ENCODE peak calls at places on chromosome 4, in eight cellular contexts. One of them, this sample, is unnamed.

GRCh38 chr4:32633421-32633820 is 1913.3 kb downstream of the PCDH7 start:
- DNase-seq in colonic mucosa: no peak
- DNase-seq in breast epithelium: no peak
- DNase-seq in brain microvascular endothelial cell: no peak
- DNase-seq in K562: no peak
- DNase-seq in WTC11: no peak
- DNase-seq in fibroblast of the aortic adventitia: no peak
- DNase-seq in neural crest cell: no peak
- DNase-seq in this sample: no peak

GRCh38 chr4:138627096-138627495 is 384.9 kb upstream of the SLC7A11 start:
- DNase-seq in colonic mucosa: no peak
- DNase-seq in breast epithelium: no peak
- DNase-seq in brain microvascular endothelial cell: no peak
- DNase-seq in K562: no peak
- DNase-seq in WTC11: no peak
- DNase-seq in fibroblast of the aortic adventitia: no peak
- DNase-seq in neural crest cell: no peak
- DNase-seq in this sample: no peak

GRCh38 chr4:99585521-99585920 is 10.9 kb downstream of the MTTP start:
- DNase-seq in colonic mucosa: no peak
- DNase-seq in breast epithelium: no peak
- DNase-seq in brain microvascular endothelial cell: no peak
- DNase-seq in K562: no peak
- DNase-seq in WTC11: no peak
- DNase-seq in fibroblast of the aortic adventitia: no peak
- DNase-seq in neural crest cell: no peak
- DNase-seq in this sample: no peak

GRCh38 chr4:92303621-92304027 is at the start of gene GRID2:
- DNase-seq in colonic mucosa: no peak
- DNase-seq in breast epithelium: no peak
- DNase-seq in brain microvascular endothelial cell: no peak
- DNase-seq in K562: no peak
- DNase-seq in WTC11: peak
- DNase-seq in fibroblast of the aortic adventitia: peak
- DNase-seq in neural crest cell: peak
- DNase-seq in this sample: no peak

GRCh38 chr4:88765729-88766128 is 68.1 kb upstream of the NAP1L5 start:
- DNase-seq in colonic mucosa: no peak
- DNase-seq in breast epithelium: peak
- DNase-seq in brain microvascular endothelial cell: peak
- DNase-seq in K562: no peak
- DNase-seq in WTC11: no peak
- DNase-seq in fibroblast of the aortic adventitia: peak
- DNase-seq in neural crest cell: no peak
- DNase-seq in this sample: no peak

GRCh38 chr4:139454111-139454600 is at the start of gene RAB33B:
- DNase-seq in colonic mucosa: no peak
- DNase-seq in breast epithelium: no peak
- DNase-seq in brain microvascular endothelial cell: no peak
- DNase-seq in K562: no peak
- DNase-seq in WTC11: no peak
- DNase-seq in fibroblast of the aortic adventitia: peak
- DNase-seq in neural crest cell: no peak
- DNase-seq in this sample: no peak

GRCh38 chr4:125313989-125314602 is 659 bp upstream of the FAT4 start:
- DNase-seq in colonic mucosa: no peak
- DNase-seq in breast epithelium: no peak
- DNase-seq in brain microvascular endothelial cell: no peak
- DNase-seq in K562: no peak
- DNase-seq in WTC11: no peak
- DNase-seq in fibroblast of the aortic adventitia: no peak
- DNase-seq in neural crest cell: no peak
- DNase-seq in this sample: no peak

GRCh38 chr4:2363056-2363719 is 55.3 kb downstream of the ZFYVE28 start:
- DNase-seq in colonic mucosa: no peak
- DNase-seq in breast epithelium: no peak
- DNase-seq in brain microvascular endothelial cell: no peak
- DNase-seq in K562: peak
- DNase-seq in WTC11: no peak
- DNase-seq in fibroblast of the aortic adventitia: peak
- DNase-seq in neural crest cell: no peak
- DNase-seq in this sample: no peak

GRCh38 chr4:79294064-79294463 is 31.8 kb downstream of the NAA11 start:
- DNase-seq in colonic mucosa: peak
- DNase-seq in breast epithelium: no peak
- DNase-seq in brain microvascular endothelial cell: no peak
- DNase-seq in K562: no peak
- DNase-seq in WTC11: no peak
- DNase-seq in fibroblast of the aortic adventitia: no peak
- DNase-seq in neural crest cell: no peak
- DNase-seq in this sample: no peak

GRCh38 chr4:128716325-128716724 is 93.2 kb upstream of the JADE1 start:
- DNase-seq in colonic mucosa: no peak
- DNase-seq in breast epithelium: no peak
- DNase-seq in brain microvascular endothelial cell: no peak
- DNase-seq in K562: no peak
- DNase-seq in WTC11: no peak
- DNase-seq in fibroblast of the aortic adventitia: peak
- DNase-seq in neural crest cell: no peak
- DNase-seq in this sample: no peak

GRCh38 chr4:48641401-48641800 is 138.7 kb downstream of the FRYL start:
- DNase-seq in colonic mucosa: no peak
- DNase-seq in breast epithelium: no peak
- DNase-seq in brain microvascular endothelial cell: no peak
- DNase-seq in K562: no peak
- DNase-seq in WTC11: no peak
- DNase-seq in fibroblast of the aortic adventitia: no peak
- DNase-seq in neural crest cell: no peak
- DNase-seq in this sample: no peak

GRCh38 chr4:13142191-13142590 is 341.9 kb downstream of the RAB28 start:
- DNase-seq in colonic mucosa: no peak
- DNase-seq in breast epithelium: no peak
- DNase-seq in brain microvascular endothelial cell: no peak
- DNase-seq in K562: no peak
- DNase-seq in WTC11: no peak
- DNase-seq in fibroblast of the aortic adventitia: no peak
- DNase-seq in neural crest cell: no peak
- DNase-seq in this sample: no peak

GRCh38 chr4:108010167-108010566 is 20.5 kb downstream of the HADH start:
- DNase-seq in colonic mucosa: no peak
- DNase-seq in breast epithelium: no peak
- DNase-seq in brain microvascular endothelial cell: peak
- DNase-seq in K562: no peak
- DNase-seq in WTC11: no peak
- DNase-seq in fibroblast of the aortic adventitia: peak
- DNase-seq in neural crest cell: no peak
- DNase-seq in this sample: no peak

GRCh38 chr4:138770818-138771217 is 244.8 kb upstream of the NOCT start:
- DNase-seq in colonic mucosa: no peak
- DNase-seq in breast epithelium: no peak
- DNase-seq in brain microvascular endothelial cell: no peak
- DNase-seq in K562: no peak
- DNase-seq in WTC11: no peak
- DNase-seq in fibroblast of the aortic adventitia: no peak
- DNase-seq in neural crest cell: no peak
- DNase-seq in this sample: no peak

GRCh38 chr4:181757921-181758320 is 485.3 kb upstream of the TENM3 start:
- DNase-seq in colonic mucosa: no peak
- DNase-seq in breast epithelium: no peak
- DNase-seq in brain microvascular endothelial cell: no peak
- DNase-seq in K562: no peak
- DNase-seq in WTC11: no peak
- DNase-seq in fibroblast of the aortic adventitia: no peak
- DNase-seq in neural crest cell: no peak
- DNase-seq in this sample: no peak

GRCh38 chr4:146521543-146522097 is at the start of gene SLC10A7:
- DNase-seq in colonic mucosa: peak
- DNase-seq in breast epithelium: peak
- DNase-seq in brain microvascular endothelial cell: peak
- DNase-seq in K562: peak
- DNase-seq in WTC11: peak
- DNase-seq in fibroblast of the aortic adventitia: peak
- DNase-seq in neural crest cell: peak
- DNase-seq in this sample: peak

DNA sequence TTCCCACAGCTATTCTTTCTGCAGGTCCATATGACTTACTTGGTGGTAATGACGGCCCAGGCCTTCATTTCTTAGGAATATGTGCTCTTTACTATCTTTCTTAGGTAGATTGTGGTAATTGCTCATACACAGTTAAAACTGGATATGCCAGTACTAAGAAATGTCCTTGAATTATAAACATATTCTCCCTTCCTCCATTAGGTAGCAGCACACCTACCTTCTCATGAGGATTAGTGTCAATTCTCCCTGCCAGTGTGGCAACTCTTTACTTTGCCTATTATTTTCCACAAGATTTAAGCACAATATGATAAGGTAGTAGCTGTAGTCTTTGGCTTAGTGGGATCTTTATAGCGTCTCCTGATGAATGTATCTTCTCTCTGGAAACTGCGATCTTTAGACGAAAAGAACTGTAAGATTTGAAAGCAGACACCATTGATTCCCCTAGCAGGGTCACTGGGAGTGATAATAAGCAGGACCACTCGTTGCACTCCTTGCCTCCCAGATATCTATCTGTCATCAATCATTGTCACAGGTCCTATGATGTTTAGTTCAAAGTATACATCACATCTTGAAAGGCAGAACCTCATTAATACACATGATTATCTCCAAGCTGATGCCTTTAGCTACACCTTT is 1240.7 kb downstream of the C4orf33 start:
- DNase-seq in colonic mucosa: no peak
- DNase-seq in breast epithelium: no peak
- DNase-seq in brain microvascular endothelial cell: peak
- DNase-seq in K562: no peak
- DNase-seq in WTC11: no peak
- DNase-seq in fibroblast of the aortic adventitia: peak
- DNase-seq in neural crest cell: no peak
- DNase-seq in this sample: peak
- TF ChIP-seq CTCF in colonic mucosa: no peak
- TF ChIP-seq CTCF in breast epithelium: no peak
- TF ChIP-seq CTCF in brain microvascular endothelial cell: peak
- TF ChIP-seq CTCF in K562: no peak
- TF ChIP-seq CTCF in WTC11: peak
- TF ChIP-seq CTCF in fibroblast of the aortic adventitia: peak
- TF ChIP-seq CTCF in neural crest cell: peak
- TF ChIP-seq CTCF in this sample: no peak

GRCh38 chr4:23368081-23368697 is 521.7 kb downstream of the PPARGC1A start:
- DNase-seq in colonic mucosa: peak
- DNase-seq in breast epithelium: no peak
- DNase-seq in brain microvascular endothelial cell: no peak
- DNase-seq in K562: peak
- DNase-seq in WTC11: peak
- DNase-seq in fibroblast of the aortic adventitia: no peak
- DNase-seq in neural crest cell: no peak
- DNase-seq in this sample: no peak
- TF ChIP-seq CTCF in colonic mucosa: peak
- TF ChIP-seq CTCF in breast epithelium: no peak
- TF ChIP-seq CTCF in brain microvascular endothelial cell: peak
- TF ChIP-seq CTCF in K562: peak
- TF ChIP-seq CTCF in WTC11: peak
- TF ChIP-seq CTCF in fibroblast of the aortic adventitia: peak
- TF ChIP-seq CTCF in neural crest cell: peak
- TF ChIP-seq CTCF in this sample: no peak

GRCh38 chr4:73843369-73843768 is 6.9 kb downstream of the CXCL6 start:
- DNase-seq in colonic mucosa: no peak
- DNase-seq in breast epithelium: no peak
- DNase-seq in brain microvascular endothelial cell: no peak
- DNase-seq in K562: no peak
- DNase-seq in WTC11: no peak
- DNase-seq in fibroblast of the aortic adventitia: no peak
- DNase-seq in neural crest cell: no peak
- DNase-seq in this sample: no peak

GRCh38 chr4:73842696-73843095 is 6.2 kb downstream of the CXCL6 start:
- DNase-seq in colonic mucosa: no peak
- DNase-seq in breast epithelium: no peak
- DNase-seq in brain microvascular endothelial cell: no peak
- DNase-seq in K562: no peak
- DNase-seq in WTC11: no peak
- DNase-seq in fibroblast of the aortic adventitia: no peak
- DNase-seq in neural crest cell: no peak
- DNase-seq in this sample: no peak

GRCh38 chr4:73847507-73848182 is 5.5 kb upstream of the PF4V1 start:
- DNase-seq in colonic mucosa: no peak
- DNase-seq in breast epithelium: no peak
- DNase-seq in brain microvascular endothelial cell: no peak
- DNase-seq in K562: no peak
- DNase-seq in WTC11: no peak
- DNase-seq in fibroblast of the aortic adventitia: no peak
- DNase-seq in neural crest cell: no peak
- DNase-seq in this sample: no peak

GRCh38 chr4:73844352-73844751 is 7.9 kb downstream of the CXCL6 start:
- DNase-seq in colonic mucosa: no peak
- DNase-seq in breast epithelium: no peak
- DNase-seq in brain microvascular endothelial cell: peak
- DNase-seq in K562: no peak
- DNase-seq in WTC11: no peak
- DNase-seq in fibroblast of the aortic adventitia: peak
- DNase-seq in neural crest cell: no peak
- DNase-seq in this sample: no peak

GRCh38 chr4:73844806-73845205 is 8.3 kb upstream of the PF4V1 start:
- DNase-seq in colonic mucosa: no peak
- DNase-seq in breast epithelium: no peak
- DNase-seq in brain microvascular endothelial cell: no peak
- DNase-seq in K562: no peak
- DNase-seq in WTC11: no peak
- DNase-seq in fibroblast of the aortic adventitia: no peak
- DNase-seq in neural crest cell: no peak
- DNase-seq in this sample: no peak
- TF ChIP-seq CTCF in colonic mucosa: no peak
- TF ChIP-seq CTCF in breast epithelium: no peak
- TF ChIP-seq CTCF in brain microvascular endothelial cell: no peak
- TF ChIP-seq CTCF in K562: no peak
- TF ChIP-seq CTCF in WTC11: no peak
- TF ChIP-seq CTCF in fibroblast of the aortic adventitia: no peak
- TF ChIP-seq CTCF in neural crest cell: no peak
- TF ChIP-seq CTCF in this sample: no peak

DNA sequence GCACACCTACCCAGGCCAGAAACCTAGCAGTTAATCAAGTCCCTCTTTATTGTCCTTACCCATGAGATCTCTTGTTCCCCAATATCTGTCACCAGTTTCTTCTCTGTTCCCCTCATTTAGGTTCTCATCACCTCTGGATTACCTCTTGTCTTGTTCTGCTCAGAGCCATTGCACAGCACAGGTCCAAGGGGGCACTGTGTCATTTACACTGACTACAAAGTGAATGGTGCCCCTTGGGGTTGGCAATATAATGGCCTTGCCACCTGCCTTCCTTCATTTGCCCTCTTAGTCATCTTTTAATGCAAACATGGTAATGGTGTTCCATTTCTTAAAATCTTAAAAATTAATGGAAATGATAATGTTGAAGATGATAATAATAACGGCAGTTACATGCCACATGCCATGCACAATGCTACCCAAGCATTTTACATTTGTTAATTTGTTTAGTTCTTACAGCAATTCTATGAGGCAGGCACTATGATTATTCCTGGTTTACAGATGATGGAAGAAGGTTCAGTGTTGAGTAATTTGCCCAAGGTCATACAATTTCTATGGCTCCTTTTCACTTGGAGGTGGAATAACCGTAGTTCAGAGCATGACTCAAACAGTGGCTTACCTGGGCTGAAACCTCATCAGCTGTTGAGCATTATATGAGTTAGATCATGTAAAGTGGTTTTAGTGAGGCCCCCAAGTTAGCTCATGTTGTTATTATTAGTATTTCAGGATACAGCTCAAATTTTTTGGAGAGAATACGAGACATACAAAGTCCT is 117.9 kb downstream of the RASL11B start:
- DNase-seq in colonic mucosa: no peak
- DNase-seq in breast epithelium: no peak
- DNase-seq in brain microvascular endothelial cell: no peak
- DNase-seq in K562: no peak
- DNase-seq in WTC11: no peak
- DNase-seq in fibroblast of the aortic adventitia: no peak
- DNase-seq in neural crest cell: no peak
- DNase-seq in this sample: no peak
- TF ChIP-seq CTCF in colonic mucosa: no peak
- TF ChIP-seq CTCF in breast epithelium: no peak
- TF ChIP-seq CTCF in brain microvascular endothelial cell: no peak
- TF ChIP-seq CTCF in K562: no peak
- TF ChIP-seq CTCF in WTC11: no peak
- TF ChIP-seq CTCF in fibroblast of the aortic adventitia: no peak
- TF ChIP-seq CTCF in neural crest cell: no peak
- TF ChIP-seq CTCF in this sample: no peak